ENCODE peak calls at places on chromosomes 4 and X, in five cellular contexts. M is SJSA1, A is breast epithelium, D is cardiac fibroblast, X is pancreas. W is an unnamed sample.

GRCh38 chr4:11428701-11429571 is at the start of gene HS3ST1:
- DNase-seq in M (no peak), A (peak), D (peak), X (peak), W (peak)

GRCh38 chrX:107766470-107767140 is 9.0 kb downstream of the TSC22D3 start:
- DNase-seq in M (no peak), A (no peak), D (peak), X (no peak), W (no peak)

GRCh38 chr4:145804134-145804533 is 124.2 kb downstream of the C4orf51 start:
- DNase-seq in M (no peak), A (peak), D (peak), X (no peak), W (no peak)

GRCh38 chr4:86892639-86892965 is 380 bp upstream of the C4orf36 start:
- DNase-seq in M (no peak), A (no peak), D (no peak), X (no peak), W (no peak)

GRCh38 chrX:149453911-149454820 is 50.9 kb downstream of the IDS start:
- DNase-seq in M (no peak), A (no peak), D (no peak), X (no peak), W (no peak)

GRCh38 chr4:149120331-149121014 is 678.3 kb upstream of the NR3C2 start:
- DNase-seq in M (no peak), A (no peak), D (peak), X (no peak), W (no peak)

GRCh38 chrX:129731228-129731627 is 7.6 kb upstream of the XPNPEP2 start:
- DNase-seq in M (no peak), A (no peak), D (no peak), X (no peak), W (no peak)

GRCh38 chr4:37438880-37439279 is 194.3 kb downstream of the NWD2 start:
- DNase-seq in M (no peak), A (no peak), D (no peak), X (no peak), W (no peak)

GRCh38 chr4:58734030-58734673 is 1624.0 kb upstream of the IGFBP7 start:
- DNase-seq in M (no peak), A (no peak), D (no peak), X (no peak), W (no peak)

GRCh38 chr4:84855774-84856173 is 110.7 kb downstream of the WDFY3 start:
- DNase-seq in M (no peak), A (peak), D (no peak), X (no peak), W (peak)

GRCh38 chr4:188295899-188296298 is 156.7 kb downstream of the TRIML1 start:
- DNase-seq in M (no peak), A (no peak), D (peak), X (no peak), W (no peak)

GRCh38 chr4:188297873-188298272 is 158.6 kb downstream of the TRIML1 start:
- DNase-seq in M (no peak), A (no peak), D (peak), X (no peak), W (no peak)

GRCh38 chr4:188299161-188299560 is 159.9 kb downstream of the TRIML1 start:
- DNase-seq in M (no peak), A (no peak), D (peak), X (no peak), W (no peak)
- H3K4me3 ChIP-seq in M (no peak), A (no peak), D (no peak), X (no peak), W (no peak)

DNA sequence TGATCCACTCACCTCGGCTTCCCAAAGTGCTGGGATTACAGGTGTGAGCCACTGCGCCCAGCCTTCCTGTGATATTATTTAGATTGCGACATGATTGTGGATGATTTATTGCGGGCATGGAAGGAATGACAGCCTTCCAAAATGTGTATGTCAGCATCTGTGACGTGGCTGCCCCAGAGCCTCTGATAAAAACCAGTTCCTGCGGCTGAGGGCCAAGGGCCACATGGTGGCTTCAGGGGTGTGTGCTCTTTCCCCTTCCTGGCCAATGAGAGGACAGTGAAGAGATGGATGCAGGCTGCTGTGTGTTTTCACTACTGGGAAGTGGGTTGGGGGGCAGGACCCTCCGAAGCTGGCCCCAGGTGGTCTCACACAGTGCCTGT is 57.4 kb upstream of the HGFAC start:
- DNase-seq in M (no peak), A (no peak), D (no peak), X (no peak), W (no peak)
- H3K4me3 ChIP-seq in M (peak), A (peak), D (no peak), X (peak), W (no peak)

DNA sequence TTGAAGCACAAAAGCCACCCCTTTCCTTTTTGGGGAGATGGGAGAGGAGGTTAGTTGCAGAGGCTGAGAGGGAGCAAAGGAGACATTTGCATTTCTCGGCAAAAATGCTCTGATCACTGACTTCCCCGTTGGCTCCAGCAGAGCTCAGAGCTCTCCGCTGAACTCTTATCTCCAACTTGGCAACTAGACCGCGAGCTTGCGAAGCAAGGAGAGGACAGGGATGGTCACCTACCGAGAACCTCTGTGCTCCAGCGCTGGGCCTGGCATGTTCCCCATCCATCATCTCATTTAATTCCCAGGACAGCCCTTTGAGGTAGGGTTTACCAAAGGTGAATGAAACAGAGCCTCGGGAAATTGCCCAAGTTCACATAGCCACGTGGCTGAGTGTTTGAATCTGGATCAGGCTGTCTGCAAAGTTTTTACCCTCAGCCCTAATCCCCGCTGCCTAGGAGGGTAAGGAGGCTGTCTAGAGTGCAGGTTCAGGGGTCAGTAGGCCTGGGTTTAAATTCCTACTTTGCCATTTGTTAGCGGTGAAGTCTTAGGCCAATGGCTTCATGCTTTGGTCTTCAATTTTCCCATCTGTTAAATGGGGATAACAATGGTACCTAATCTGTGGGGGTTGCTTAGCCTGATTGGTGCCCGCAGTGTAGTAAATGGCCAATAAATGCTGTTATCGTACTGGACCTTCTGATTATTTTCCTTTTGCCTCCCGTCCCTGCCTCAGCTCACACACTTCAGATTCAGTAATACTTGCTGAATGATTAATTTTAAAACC is 3.8 kb upstream of the CITED1 start:
- DNase-seq in M (no peak), A (no peak), D (no peak), X (no peak), W (no peak)
- H3K4me3 ChIP-seq in M (no peak), A (peak), D (no peak), X (peak), W (no peak)

GRCh38 chrX:71285929-71286328 is 2.5 kb downstream of the NONO start:
- DNase-seq in M (no peak), A (no peak), D (no peak), X (no peak), W (no peak)

GRCh38 chrX:71283409-71284143 is at the start of gene NONO:
- DNase-seq in M (peak), A (peak), D (peak), X (peak), W (peak)

GRCh38 chrX:71282514-71283408 is 674 bp upstream of the NONO start:
- DNase-seq in M (peak), A (no peak), D (peak), X (no peak), W (no peak)
- H3K4me3 ChIP-seq in M (peak), A (peak), D (peak), X (peak), W (peak)

DNA sequence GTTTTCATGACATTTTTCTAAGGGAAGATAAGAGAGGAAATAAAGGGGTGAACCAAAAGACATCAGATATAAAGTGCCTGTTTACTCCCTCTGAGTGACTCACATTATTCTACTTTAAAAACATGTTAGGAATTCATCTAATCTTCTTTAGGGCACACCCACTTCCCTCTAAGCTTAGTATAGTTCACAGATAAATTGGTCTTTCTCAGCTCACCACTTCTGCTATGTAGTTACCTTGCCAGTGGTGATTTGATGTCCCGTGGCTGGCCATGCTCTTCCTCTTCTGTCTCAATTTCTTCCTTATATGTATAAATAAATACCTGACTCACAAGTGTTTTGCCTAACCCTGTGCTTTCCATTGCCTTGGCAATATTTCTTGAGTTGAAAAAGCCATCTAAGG is 96.8 kb downstream of the PDLIM5 start:
- DNase-seq in M (peak), A (no peak), D (peak), X (no peak), W (no peak)
- H3K4me3 ChIP-seq in M (no peak), A (no peak), D (no peak), X (no peak), W (no peak)

GRCh38 chr4:173046818-173047217 is 121.8 kb upstream of the GALNT7 start:
- DNase-seq in M (no peak), A (no peak), D (no peak), X (no peak), W (no peak)
- H3K4me3 ChIP-seq in M (no peak), A (no peak), D (no peak), X (no peak), W (no peak)

DNA sequence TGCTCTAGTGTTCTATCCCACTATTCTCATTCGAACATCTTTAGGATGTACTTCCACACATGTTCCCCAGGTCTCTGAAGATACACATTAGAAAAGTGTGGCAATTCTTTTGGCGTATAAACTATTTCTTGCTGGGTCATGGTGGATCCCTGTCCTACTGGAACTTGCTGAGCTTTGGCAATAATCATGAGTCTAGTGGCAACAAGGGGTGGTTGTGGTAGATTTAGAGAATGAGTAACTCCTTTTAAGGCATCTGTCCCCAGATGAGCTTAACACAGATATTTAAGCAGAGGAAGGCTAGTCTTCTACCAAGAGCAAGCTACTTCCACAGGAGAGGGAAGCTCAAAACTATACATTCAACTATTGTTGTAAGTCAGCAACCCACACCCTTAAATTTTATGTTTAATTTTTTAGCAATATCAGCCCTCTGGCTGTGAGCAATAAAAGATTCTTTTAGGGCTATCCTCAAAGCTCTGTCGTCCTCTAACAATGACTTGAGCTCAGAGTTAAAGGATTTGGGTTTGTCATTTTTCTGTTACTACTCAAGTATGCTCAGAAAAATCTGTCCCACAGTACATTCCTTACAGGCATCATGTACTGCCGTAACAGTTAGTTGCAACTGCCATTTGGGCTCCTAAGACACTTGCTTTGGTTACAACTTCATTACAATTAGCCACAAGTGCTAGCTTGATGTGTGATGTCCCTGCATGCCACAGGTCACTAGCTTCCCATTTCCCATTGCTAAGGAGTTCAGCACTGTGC is 33.3 kb downstream of the COQ2 start:
- DNase-seq in M (no peak), A (no peak), D (no peak), X (no peak), W (no peak)
- H3K4me3 ChIP-seq in M (no peak), A (no peak), D (no peak), X (no peak), W (no peak)